ENCODE peak calls at places on chromosome 22, in four cellular contexts. One of them, this sample, is unnamed.

GRCh38 chr22:41700105-41700358 is 729 bp downstream of the MEI1 start:
- DNase-seq in K562: no peak
- DNase-seq in HepG2: no peak
- DNase-seq in SK-N-SH: no peak
- DNase-seq in this sample: no peak

GRCh38 chr22:45284705-45285305 is at the start of gene UPK3A:
- DNase-seq in K562: no peak
- DNase-seq in HepG2: no peak
- DNase-seq in SK-N-SH: peak
- DNase-seq in this sample: no peak

GRCh38 chr22:41949297-41949965 is 2.5 kb upstream of the CENPM start:
- DNase-seq in K562: no peak
- DNase-seq in HepG2: no peak
- DNase-seq in SK-N-SH: no peak
- DNase-seq in this sample: no peak

GRCh38 chr22:30717331-30717921 is 22.8 kb downstream of the OSBP2 start:
- DNase-seq in K562: no peak
- DNase-seq in HepG2: peak
- DNase-seq in SK-N-SH: no peak
- DNase-seq in this sample: no peak

GRCh38 chr22:40436460-40437431 is 66.4 kb downstream of the SGSM3 start:
- DNase-seq in K562: peak
- DNase-seq in HepG2: peak
- DNase-seq in SK-N-SH: peak
- DNase-seq in this sample: peak

GRCh38 chr22:32144875-32145274 is 14.2 kb downstream of the C22orf42 start:
- DNase-seq in K562: no peak
- DNase-seq in HepG2: no peak
- DNase-seq in SK-N-SH: no peak
- DNase-seq in this sample: no peak

GRCh38 chr22:29003975-29004646 is 57.5 kb downstream of the C22orf31 start:
- DNase-seq in K562: no peak
- DNase-seq in HepG2: peak
- DNase-seq in SK-N-SH: no peak
- DNase-seq in this sample: no peak

GRCh38 chr22:29000641-29001040 is 61.0 kb downstream of the C22orf31 start:
- DNase-seq in K562: no peak
- DNase-seq in HepG2: no peak
- DNase-seq in SK-N-SH: no peak
- DNase-seq in this sample: no peak

GRCh38 chr22:46077669-46078099 is 72.6 kb upstream of the PPARA start:
- DNase-seq in K562: no peak
- DNase-seq in HepG2: no peak
- DNase-seq in SK-N-SH: no peak
- DNase-seq in this sample: no peak

GRCh38 chr22:39234867-39235687 is 9.7 kb downstream of the PDGFB start:
- DNase-seq in K562: no peak
- DNase-seq in HepG2: no peak
- DNase-seq in SK-N-SH: no peak
- DNase-seq in this sample: no peak

GRCh38 chr22:47044722-47045545 is 282.5 kb downstream of the TBC1D22A start:
- DNase-seq in K562: no peak
- DNase-seq in HepG2: no peak
- DNase-seq in SK-N-SH: no peak
- DNase-seq in this sample: no peak

GRCh38 chr22:37502342-37503182 is 16.4 kb upstream of the MFNG start:
- DNase-seq in K562: no peak
- DNase-seq in HepG2: peak
- DNase-seq in SK-N-SH: no peak
- DNase-seq in this sample: no peak

GRCh38 chr22:23522642-23523251 is 57.3 kb downstream of the IGLL1 start:
- DNase-seq in K562: no peak
- DNase-seq in HepG2: peak
- DNase-seq in SK-N-SH: peak
- DNase-seq in this sample: no peak

GRCh38 chr22:46803031-46803880 is 40.8 kb downstream of the TBC1D22A start:
- DNase-seq in K562: peak
- DNase-seq in HepG2: peak
- DNase-seq in SK-N-SH: peak
- DNase-seq in this sample: no peak

GRCh38 chr22:30290679-30291333 is 1.5 kb upstream of the CASTOR1 start:
- DNase-seq in K562: no peak
- DNase-seq in HepG2: peak
- DNase-seq in SK-N-SH: peak
- DNase-seq in this sample: no peak

GRCh38 chr22:37401401-37401859 is 25.8 kb downstream of the ELFN2 start:
- DNase-seq in K562: no peak
- DNase-seq in HepG2: no peak
- DNase-seq in SK-N-SH: no peak
- DNase-seq in this sample: no peak

GRCh38 chr22:18057568-18058209 is 20.1 kb upstream of the PEX26 start:
- DNase-seq in K562: no peak
- DNase-seq in HepG2: peak
- DNase-seq in SK-N-SH: no peak
- DNase-seq in this sample: peak

GRCh38 chr22:20228055-20228938 is 39.8 kb downstream of the RTN4R start:
- DNase-seq in K562: no peak
- DNase-seq in HepG2: no peak
- DNase-seq in SK-N-SH: no peak
- DNase-seq in this sample: no peak

GRCh38 chr22:32579533-32580220 is 105.1 kb downstream of the FBXO7 start:
- DNase-seq in K562: no peak
- DNase-seq in HepG2: peak
- DNase-seq in SK-N-SH: no peak
- DNase-seq in this sample: no peak

GRCh38 chr22:32545801-32546200 is 71.2 kb downstream of the FBXO7 start:
- DNase-seq in K562: no peak
- DNase-seq in HepG2: peak
- DNase-seq in SK-N-SH: no peak
- DNase-seq in this sample: no peak

GRCh38 chr22:39414377-39414776 is 14.8 kb downstream of the TAB1 start:
- DNase-seq in K562: no peak
- DNase-seq in HepG2: no peak
- DNase-seq in SK-N-SH: no peak
- DNase-seq in this sample: no peak

GRCh38 chr22:32841175-32841574 is 39.7 kb downstream of the TIMP3 start:
- DNase-seq in K562: no peak
- DNase-seq in HepG2: no peak
- DNase-seq in SK-N-SH: no peak
- DNase-seq in this sample: no peak

GRCh38 chr22:46793497-46793896 is 31.0 kb downstream of the TBC1D22A start:
- DNase-seq in K562: no peak
- DNase-seq in HepG2: no peak
- DNase-seq in SK-N-SH: no peak
- DNase-seq in this sample: no peak

GRCh38 chr22:39087881-39088687 is 9.0 kb upstream of the APOBEC3H start:
- DNase-seq in K562: no peak
- DNase-seq in HepG2: no peak
- DNase-seq in SK-N-SH: no peak
- DNase-seq in this sample: no peak

GRCh38 chr22:33874206-33874605 is 46.1 kb downstream of the LARGE1 start:
- DNase-seq in K562: no peak
- DNase-seq in HepG2: no peak
- DNase-seq in SK-N-SH: no peak
- DNase-seq in this sample: no peak

DNA sequence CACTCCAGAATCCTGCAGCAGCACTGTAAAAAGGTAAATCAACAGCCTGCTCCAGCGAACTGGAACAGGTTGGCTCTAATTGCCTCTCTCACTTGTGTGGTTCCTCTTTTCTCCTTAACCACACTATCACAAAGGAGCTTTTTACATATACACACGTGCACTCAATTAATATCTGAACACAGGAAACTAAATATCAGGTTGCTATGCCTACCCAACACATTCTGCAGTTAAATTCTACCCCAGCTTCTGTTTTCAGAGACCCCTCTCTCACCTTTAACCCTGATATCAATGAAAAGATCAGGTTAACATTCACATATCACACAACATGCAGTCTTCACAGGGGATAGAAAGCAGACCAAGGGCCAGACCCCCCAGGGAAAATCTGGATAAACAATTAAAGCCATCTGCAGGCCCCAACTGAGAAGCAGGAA is 10.9 kb downstream of the RBFOX2 start:
- DNase-seq in K562: no peak
- DNase-seq in HepG2: no peak
- DNase-seq in SK-N-SH: peak
- DNase-seq in this sample: peak
- TF ChIP-seq NFIC in K562: no peak
- TF ChIP-seq NFIC in HepG2: no peak
- TF ChIP-seq NFIC in SK-N-SH: no peak
- TF ChIP-seq NFIC in this sample: no peak

DNA sequence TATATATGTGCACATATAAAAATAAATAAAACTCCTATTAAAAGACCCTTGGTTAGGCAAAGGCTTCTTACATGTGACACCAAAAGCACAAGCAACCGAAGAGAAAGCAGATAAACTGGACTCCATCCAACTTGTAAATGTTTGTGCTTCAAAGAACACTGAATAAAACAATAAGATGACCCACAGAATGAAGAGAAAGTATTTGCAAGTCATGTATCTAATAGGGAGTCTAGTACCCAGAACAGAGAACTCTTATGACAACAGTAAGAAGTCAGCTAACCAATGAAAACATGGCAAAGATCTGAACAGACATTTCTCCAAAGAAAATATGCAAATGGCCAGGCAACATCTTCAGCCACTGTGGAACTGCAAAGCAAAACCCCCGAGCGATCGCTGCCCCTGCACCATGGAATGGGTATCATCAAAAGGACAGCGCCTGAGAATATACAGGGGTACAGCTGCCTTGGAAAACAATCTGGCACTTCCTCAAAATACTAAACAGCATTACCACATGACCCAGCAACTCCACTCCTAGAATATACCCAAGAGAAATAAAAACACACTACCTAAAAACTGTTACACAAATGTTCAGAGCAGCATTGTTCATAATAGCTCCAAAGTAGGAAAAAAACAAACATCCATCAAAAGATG is 17.2 kb downstream of the BRD1 start:
- DNase-seq in K562: no peak
- DNase-seq in HepG2: no peak
- DNase-seq in SK-N-SH: no peak
- DNase-seq in this sample: no peak
- TF ChIP-seq NFIC in K562: peak
- TF ChIP-seq NFIC in HepG2: no peak
- TF ChIP-seq NFIC in SK-N-SH: no peak
- TF ChIP-seq NFIC in this sample: no peak

GRCh38 chr22:21632237-21632895 is at the start of gene CCDC116:
- DNase-seq in K562: peak
- DNase-seq in HepG2: peak
- DNase-seq in SK-N-SH: peak
- DNase-seq in this sample: no peak
- TF ChIP-seq NFIC in K562: no peak
- TF ChIP-seq NFIC in HepG2: no peak
- TF ChIP-seq NFIC in SK-N-SH: no peak
- TF ChIP-seq NFIC in this sample: no peak

DNA sequence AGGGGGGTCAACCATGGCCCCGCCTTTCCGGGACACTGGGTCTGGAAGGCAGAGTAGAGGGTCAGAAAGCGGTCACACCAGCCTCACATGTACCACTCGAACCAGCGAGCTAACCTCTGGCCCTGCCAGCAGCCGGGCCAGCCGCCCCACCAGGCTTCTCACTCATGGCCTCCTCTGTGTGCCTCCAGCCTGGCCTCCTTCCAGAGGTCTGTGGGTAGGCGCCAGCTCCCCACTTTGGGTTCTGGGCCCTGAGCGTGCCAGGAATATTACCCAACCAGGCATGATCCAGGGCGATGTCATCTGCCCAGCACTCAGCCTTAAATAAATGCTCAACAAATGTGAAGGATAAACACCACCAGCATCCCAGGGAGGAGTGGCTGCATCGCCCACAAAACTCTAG is 5.8 kb downstream of the SCUBE1 start:
- DNase-seq in K562: no peak
- DNase-seq in HepG2: no peak
- DNase-seq in SK-N-SH: no peak
- DNase-seq in this sample: no peak
- TF ChIP-seq NFIC in K562: no peak
- TF ChIP-seq NFIC in HepG2: no peak
- TF ChIP-seq NFIC in SK-N-SH: no peak
- TF ChIP-seq NFIC in this sample: no peak

GRCh38 chr22:27347951-27348350 is 453.6 kb downstream of the MN1 start:
- DNase-seq in K562: no peak
- DNase-seq in HepG2: no peak
- DNase-seq in SK-N-SH: no peak
- DNase-seq in this sample: no peak
- TF ChIP-seq NFIC in K562: no peak
- TF ChIP-seq NFIC in HepG2: no peak
- TF ChIP-seq NFIC in SK-N-SH: no peak
- TF ChIP-seq NFIC in this sample: no peak